ENCODE peak calls at places on chromosome 2, in five cellular contexts. One of them, this sample, is unnamed.

GRCh38 chr2:195368530-195369216 is 288.4 kb upstream of the SLC39A10 start:
- DNase-seq in BJ: no peak
- DNase-seq in left lung: no peak
- DNase-seq in GM23248: no peak
- DNase-seq in left ventricle myocardium inferior: no peak
- DNase-seq in this sample: no peak

GRCh38 chr2:109637749-109638570 is 23.8 kb downstream of the SOWAHC start:
- DNase-seq in BJ: no peak
- DNase-seq in left lung: no peak
- DNase-seq in GM23248: peak; percentile 83
- DNase-seq in left ventricle myocardium inferior: no peak
- DNase-seq in this sample: no peak

GRCh38 chr2:122736279-122736678 is 980.8 kb downstream of the TSN start:
- DNase-seq in BJ: no peak
- DNase-seq in left lung: peak; percentile 39
- DNase-seq in GM23248: no peak
- DNase-seq in left ventricle myocardium inferior: no peak
- DNase-seq in this sample: no peak

GRCh38 chr2:34215174-34215573 is 616.1 kb upstream of the FAM98A start:
- DNase-seq in BJ: no peak
- DNase-seq in left lung: no peak
- DNase-seq in GM23248: no peak
- DNase-seq in left ventricle myocardium inferior: no peak
- DNase-seq in this sample: no peak

GRCh38 chr2:69095246-69095645 is 82.3 kb downstream of the ANTXR1 start:
- DNase-seq in BJ: no peak
- DNase-seq in left lung: no peak
- DNase-seq in GM23248: peak; percentile 93
- DNase-seq in left ventricle myocardium inferior: no peak
- DNase-seq in this sample: no peak

GRCh38 chr2:206869824-206870495 is 69.4 kb upstream of the CPO start:
- DNase-seq in BJ: no peak
- DNase-seq in left lung: no peak
- DNase-seq in GM23248: no peak
- DNase-seq in left ventricle myocardium inferior: no peak
- DNase-seq in this sample: no peak

GRCh38 chr2:162888641-162889040 is 50.1 kb upstream of the KCNH7 start:
- DNase-seq in BJ: no peak
- DNase-seq in left lung: no peak
- DNase-seq in GM23248: peak; percentile 18
- DNase-seq in left ventricle myocardium inferior: no peak
- DNase-seq in this sample: no peak

GRCh38 chr2:217142649-217143266 is 282.9 kb upstream of the TNP1 start:
- DNase-seq in BJ: no peak
- DNase-seq in left lung: no peak
- DNase-seq in GM23248: peak; percentile 26
- DNase-seq in left ventricle myocardium inferior: no peak
- DNase-seq in this sample: no peak

GRCh38 chr2:219125225-219125885 is 35.3 kb downstream of the NHEJ1 start:
- DNase-seq in BJ: peak; percentile 11
- DNase-seq in left lung: peak; percentile 81
- DNase-seq in GM23248: peak; percentile 93
- DNase-seq in left ventricle myocardium inferior: peak; percentile 22
- DNase-seq in this sample: no peak

GRCh38 chr2:132584976-132585817 is 84.8 kb downstream of the LYPD1 start:
- DNase-seq in BJ: no peak
- DNase-seq in left lung: no peak
- DNase-seq in GM23248: no peak
- DNase-seq in left ventricle myocardium inferior: no peak
- DNase-seq in this sample: no peak

GRCh38 chr2:159187095-159187494 is 99.4 kb downstream of the WDSUB1 start:
- DNase-seq in BJ: no peak
- DNase-seq in left lung: no peak
- DNase-seq in GM23248: peak; percentile 26
- DNase-seq in left ventricle myocardium inferior: no peak
- DNase-seq in this sample: no peak
- H3K27me3 ChIP-seq in BJ: no peaks in the 10 kb centered on the region
- H3K27me3 ChIP-seq in left lung: no peaks in the 10 kb centered on the region
- H3K27me3 ChIP-seq in GM23248: no peaks in the 10 kb centered on the region
- H3K27me3 ChIP-seq in left ventricle myocardium inferior: no peaks in the 10 kb centered on the region
- H3K27me3 ChIP-seq in this sample: no peaks in the 10 kb centered on the region

GRCh38 chr2:15939854-15940660 is at the start of gene MYCN:
- DNase-seq in BJ: no peak
- DNase-seq in left lung: no peak
- DNase-seq in GM23248: no peak
- DNase-seq in left ventricle myocardium inferior: peak; percentile 43
- DNase-seq in this sample: no peak

GRCh38 chr2:15939556-15939853 is 845 bp upstream of the MYCN start:
- DNase-seq in BJ: no peak
- DNase-seq in left lung: peak; percentile 59
- DNase-seq in GM23248: peak; percentile 70
- DNase-seq in left ventricle myocardium inferior: peak; percentile 66
- DNase-seq in this sample: no peak

GRCh38 chr2:15937105-15937881 is 3.1 kb upstream of the MYCN start:
- DNase-seq in BJ: no peak
- DNase-seq in left lung: no peak
- DNase-seq in GM23248: no peak
- DNase-seq in left ventricle myocardium inferior: no peak
- DNase-seq in this sample: no peak

GRCh38 chr2:15937882-15938802 is 2.2 kb upstream of the MYCN start:
- DNase-seq in BJ: no peak
- DNase-seq in left lung: no peak
- DNase-seq in GM23248: no peak
- DNase-seq in left ventricle myocardium inferior: no peak
- DNase-seq in this sample: no peak

DNA sequence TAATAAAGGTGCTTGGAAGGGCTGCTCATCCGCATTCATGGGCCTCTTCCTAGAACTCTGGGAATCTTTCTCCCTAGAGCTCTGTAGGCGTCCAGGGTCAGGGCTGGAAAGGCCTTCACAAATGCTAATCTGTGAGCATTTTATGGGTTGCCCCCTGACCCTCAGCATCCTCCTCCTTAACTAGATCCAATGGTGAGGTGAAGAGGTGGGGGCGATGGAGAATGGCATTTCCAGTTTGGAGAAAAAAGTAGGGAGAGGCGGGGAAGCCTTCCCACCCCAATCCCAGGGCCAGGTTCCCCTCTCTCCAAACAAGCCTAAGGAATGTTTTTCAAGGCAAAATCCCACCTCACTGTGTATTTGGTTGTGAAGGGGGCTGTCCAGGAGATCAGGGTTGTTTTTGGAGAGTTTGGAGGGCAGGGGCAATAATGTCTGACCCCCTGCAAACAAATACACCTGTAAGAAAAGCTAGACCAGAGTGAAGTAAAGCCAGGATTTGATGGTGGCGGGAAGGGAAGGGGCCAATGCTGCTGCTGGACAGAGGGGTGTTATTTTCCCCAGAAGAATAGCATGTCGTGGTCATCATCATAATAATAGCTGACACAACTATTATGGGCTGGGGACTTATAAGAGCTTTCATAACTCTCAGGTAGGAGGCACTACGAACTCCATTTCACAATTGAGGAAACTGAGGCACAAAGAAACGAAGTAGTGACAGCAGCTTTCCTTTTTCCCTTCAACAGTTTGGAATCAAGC is 1.4 kb upstream of the MYCN start:
- DNase-seq in BJ: no peak
- DNase-seq in left lung: no peak
- DNase-seq in GM23248: no peak
- DNase-seq in left ventricle myocardium inferior: no peak
- DNase-seq in this sample: no peak
- H3K36me3 ChIP-seq in BJ: no peaks in the 10 kb centered on the region
- H3K36me3 ChIP-seq in left lung: no peaks in the 10 kb centered on the region
- H3K36me3 ChIP-seq in GM23248: no peaks in the 10 kb centered on the region
- H3K36me3 ChIP-seq in left ventricle myocardium inferior: no peaks in the 10 kb centered on the region
- H3K36me3 ChIP-seq in this sample: no peaks in the 10 kb centered on the region

GRCh38 chr2:232485333-232485756 is 2.3 kb downstream of the ECEL1 start:
- DNase-seq in BJ: no peak
- DNase-seq in left lung: no peak
- DNase-seq in GM23248: no peak
- DNase-seq in left ventricle myocardium inferior: no peak
- DNase-seq in this sample: no peak

GRCh38 chr2:232487385-232488096 is at the start of gene ECEL1:
- DNase-seq in BJ: no peak
- DNase-seq in left lung: no peak
- DNase-seq in GM23248: no peak
- DNase-seq in left ventricle myocardium inferior: peak; percentile 6
- DNase-seq in this sample: no peak

GRCh38 chr2:232485757-232486557 is 1.7 kb downstream of the ECEL1 start:
- DNase-seq in BJ: no peak
- DNase-seq in left lung: no peak
- DNase-seq in GM23248: no peak
- DNase-seq in left ventricle myocardium inferior: peak; percentile 7
- DNase-seq in this sample: no peak

GRCh38 chr2:232488097-232488711 is 570 bp upstream of the ECEL1 start:
- DNase-seq in BJ: no peak
- DNase-seq in left lung: no peak
- DNase-seq in GM23248: no peak
- DNase-seq in left ventricle myocardium inferior: peak; percentile 7
- DNase-seq in this sample: no peak

DNA sequence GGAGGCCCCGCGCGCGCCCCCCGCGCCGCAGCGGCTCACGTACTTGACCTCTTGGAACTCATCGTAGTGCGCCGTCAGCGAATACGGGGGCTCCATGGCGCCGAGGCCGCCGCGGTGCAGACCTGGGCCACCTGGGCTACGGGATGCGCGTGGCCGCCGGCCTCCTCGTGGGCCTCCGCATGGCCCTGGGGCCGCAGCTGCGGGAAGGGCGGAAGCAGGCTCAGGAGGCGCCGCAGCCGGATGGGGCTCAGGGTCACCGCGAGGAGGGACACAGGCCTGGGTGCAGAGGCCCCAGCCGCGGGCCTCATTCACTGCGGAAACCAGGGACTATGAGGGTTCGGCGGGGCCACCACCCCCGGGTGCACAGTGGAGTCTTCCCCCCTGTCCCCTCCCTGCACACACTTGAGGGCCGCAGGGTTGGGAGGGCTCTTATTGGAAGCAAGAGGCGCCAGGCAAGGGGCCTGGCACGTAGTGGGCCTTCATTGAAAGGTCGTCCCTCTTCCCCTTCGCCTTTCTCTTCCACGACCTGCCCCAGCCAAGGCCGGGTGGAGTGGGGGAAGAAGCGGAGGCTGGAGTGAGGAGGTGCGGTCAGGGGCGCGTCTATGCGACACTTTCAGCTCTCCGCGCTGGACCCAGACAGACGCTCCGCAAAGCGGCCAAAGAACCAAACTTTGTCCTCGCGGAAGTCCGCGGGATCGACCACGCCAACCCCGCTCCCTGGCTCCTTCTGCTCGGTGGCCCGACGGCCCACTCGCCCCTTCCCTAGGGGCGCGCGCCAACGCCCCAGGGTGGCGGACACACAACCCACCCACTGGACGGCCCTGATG is 863 bp downstream of the ECEL1 start:
- DNase-seq in BJ: no peak
- DNase-seq in left lung: no peak
- DNase-seq in GM23248: no peak
- DNase-seq in left ventricle myocardium inferior: peak; percentile 9
- DNase-seq in this sample: no peak
- H3K4me3 ChIP-seq in BJ: no peak overlapping the region
- H3K4me3 ChIP-seq in left lung: no peak overlapping the region
- H3K4me3 ChIP-seq in GM23248: no peak overlapping the region
- H3K4me3 ChIP-seq in left ventricle myocardium inferior: peak overlapping the region; percentile 43
- H3K4me3 ChIP-seq in this sample: no peak overlapping the region

DNA sequence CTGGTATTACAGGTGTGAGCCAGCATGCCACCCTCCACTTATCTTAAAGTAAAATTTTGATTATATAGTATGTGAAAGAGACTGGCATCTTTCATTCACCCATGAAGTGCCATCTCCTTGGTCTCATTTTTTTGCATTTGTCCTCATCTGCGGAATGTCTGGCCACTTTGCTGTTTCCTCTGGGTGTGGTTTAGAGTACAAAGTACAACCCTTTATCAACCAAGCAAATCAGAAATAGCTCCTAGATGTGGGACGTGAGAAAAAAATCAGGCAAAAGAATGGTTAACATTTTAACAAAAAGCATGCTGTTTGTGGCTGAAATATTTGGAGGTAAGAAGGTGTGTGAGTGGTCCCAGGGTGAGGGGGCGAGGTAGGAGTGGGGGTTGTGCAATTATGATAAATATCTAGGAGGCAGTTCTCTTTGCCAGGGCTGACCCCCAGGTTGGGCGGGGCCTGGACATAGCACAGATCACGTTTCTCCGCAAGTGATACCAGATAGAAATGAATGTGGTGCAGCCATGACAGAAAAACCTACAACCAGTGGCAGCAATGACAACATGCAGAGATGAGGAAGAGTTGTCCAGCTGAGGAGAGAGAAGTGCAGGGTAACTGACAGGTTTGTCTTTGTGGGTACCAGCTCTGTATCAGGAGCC is 115.8 kb upstream of the SERTAD2 start:
- DNase-seq in BJ: no peak
- DNase-seq in left lung: no peak
- DNase-seq in GM23248: no peak
- DNase-seq in left ventricle myocardium inferior: no peak
- DNase-seq in this sample: no peak
- H3K27me3 ChIP-seq in BJ: no peaks in the 10 kb centered on the region
- H3K27me3 ChIP-seq in left lung: no peaks in the 10 kb centered on the region
- H3K27me3 ChIP-seq in GM23248: no peaks in the 10 kb centered on the region
- H3K27me3 ChIP-seq in left ventricle myocardium inferior: no peaks in the 10 kb centered on the region
- H3K27me3 ChIP-seq in this sample: no peaks in the 10 kb centered on the region